ENCODE peak calls at places on chromosome 5, in nine cellular contexts. I is colonic mucosa, R is D341Med, A is C1 segment of cervical spinal cord, D is EH, N is lower leg skin, H is occipital lobe, F is SK-MEL-5, Y is retina. G is an unnamed sample.

GRCh38 chr5:60993875-60994571 is 49.0 kb downstream of the NDUFAF2 start:
- DNase-seq in I (no peak), F (no peak), A (no peak), Y (no peak), D (no peak), H (no peak), N (no peak), R (no peak), G (no peak)

GRCh38 chr5:124746916-124747769 is 704 bp upstream of the ZNF608 start:
- DNase-seq in I (peak), R (no peak), Y (peak), A (peak), N (peak), H (peak), F (peak), D (no peak), G (peak)

GRCh38 chr5:61098251-61098650 is 64.0 kb downstream of the SMIM15 start:
- DNase-seq in F (no peak), A (no peak), H (no peak), D (no peak), R (no peak), N (no peak), Y (no peak), I (no peak), G (no peak)

GRCh38 chr5:126499742-126500396 is 76.7 kb downstream of the GRAMD2B start:
- DNase-seq in H (no peak), A (no peak), D (peak), F (peak), I (peak), R (no peak), N (no peak), Y (no peak), G (peak)

GRCh38 chr5:17272111-17272510 is 54.7 kb downstream of the BASP1 start:
- DNase-seq in I (no peak), R (no peak), F (no peak), N (no peak), Y (no peak), A (no peak), D (no peak), H (no peak), G (no peak)

GRCh38 chr5:172588380-172588779 is 52.7 kb upstream of the NEURL1B start:
- DNase-seq in F (no peak), R (no peak), D (no peak), Y (no peak), A (no peak), H (no peak), I (no peak), N (no peak), G (no peak)

GRCh38 chr5:5467737-5468136 is 45.3 kb downstream of the ICE1 start:
- DNase-seq in I (no peak), D (no peak), A (no peak), Y (no peak), H (no peak), F (no peak), N (no peak), R (no peak), G (no peak)

GRCh38 chr5:178123094-178123986 is 7.5 kb upstream of the RMND5B start:
- DNase-seq in R (no peak), H (no peak), Y (no peak), I (no peak), N (peak), F (no peak), A (no peak), D (no peak), G (no peak)

GRCh38 chr5:30501065-30501464 is 692.4 kb upstream of the CDH6 start:
- DNase-seq in Y (no peak), A (no peak), D (no peak), H (no peak), F (no peak), I (no peak), R (no peak), N (no peak), G (no peak)

GRCh38 chr5:127564002-127564769 is 46.7 kb downstream of the PRRC1 start:
- DNase-seq in D (peak), Y (peak), N (no peak), I (peak), F (peak), R (peak), A (no peak), H (no peak), G (peak)

GRCh38 chr5:112933105-112933504 is 11.1 kb upstream of the REEP5 start:
- DNase-seq in R (no peak), N (no peak), F (no peak), I (no peak), H (no peak), A (no peak), Y (no peak), D (no peak), G (no peak)